ENCODE peak calls at places on chromosomes 4 and X, in seven cellular contexts. A, F, C, R, L, I and Z are unnamed samples.
A peak's percentile ranks its signal among the peaks of the same experiment; 100 is the strongest.

GRCh38 chr4:138669479-138670165 is 346.0 kb upstream of the NOCT start:
- DNase-seq in A (no peak), F (peak; percentile 75), C (no peak), R (no peak), L (no peak), I (no peak), Z (no peak)

GRCh38 chrX:34521563-34521962 is 135.5 kb downstream of the TMEM47 start:
- DNase-seq in A (no peak), F (peak; percentile 38), C (no peak), R (no peak), L (no peak), I (no peak), Z (peak; percentile 6)

GRCh38 chr4:128604840-128605239 is 204.7 kb upstream of the JADE1 start:
- DNase-seq in A (no peak), F (peak; percentile 96), C (no peak), R (no peak), L (no peak), I (no peak), Z (no peak)

GRCh38 chr4:83387922-83388676 is 53.5 kb upstream of the HPSE start:
- DNase-seq in A (no peak), F (no peak), C (peak; percentile 20), R (no peak), L (no peak), I (no peak), Z (no peak)

GRCh38 chr4:76698141-76698540 is 199.8 kb downstream of the SOWAHB start:
- DNase-seq in A (no peak), F (no peak), C (no peak), R (no peak), L (no peak), I (no peak), Z (no peak)

GRCh38 chrX:45697591-45697990 is 496.9 kb upstream of the DIPK2B start:
- DNase-seq in A (no peak), F (peak; percentile 75), C (no peak), R (no peak), L (no peak), I (no peak), Z (no peak)

GRCh38 chrX:116499780-116500179 is 37.0 kb upstream of the CT83 start:
- DNase-seq in A (no peak), F (peak; percentile 85), C (no peak), R (no peak), L (no peak), I (no peak), Z (peak; percentile 6)

GRCh38 chrX:30373479-30373878 is 64.3 kb upstream of the NR0B1 start:
- DNase-seq in A (no peak), F (no peak), C (no peak), R (no peak), L (no peak), I (no peak), Z (no peak)

GRCh38 chrX:87409113-87409841 is 108.3 kb upstream of the KLHL4 start:
- DNase-seq in A (no peak), F (peak; percentile 45), C (peak; percentile 94), R (peak; percentile 82), L (peak; percentile 69), I (peak; percentile 24), Z (peak; percentile 91)

GRCh38 chr4:60744767-60745166 is 455.4 kb upstream of the ADGRL3 start:
- DNase-seq in A (no peak), F (peak; percentile 13), C (no peak), R (no peak), L (no peak), I (no peak), Z (no peak)

GRCh38 chr4:93659629-93660028 is 168.9 kb upstream of the ATOH1 start:
- DNase-seq in A (no peak), F (peak; percentile 14), C (no peak), R (no peak), L (no peak), I (no peak), Z (no peak)

GRCh38 chrX:13212191-13212651 is 107.6 kb downstream of the ATXN3L start:
- DNase-seq in A (no peak), F (no peak), C (no peak), R (no peak), L (no peak), I (no peak), Z (no peak)

GRCh38 chrX:24482823-24483410 is 17.8 kb downstream of the PDK3 start:
- DNase-seq in A (no peak), F (no peak), C (no peak), R (no peak), L (no peak), I (no peak), Z (peak; percentile 50)

GRCh38 chr4:125225806-125226205 is 88.9 kb upstream of the FAT4 start:
- DNase-seq in A (no peak), F (no peak), C (no peak), R (no peak), L (no peak), I (no peak), Z (no peak)

DNA sequence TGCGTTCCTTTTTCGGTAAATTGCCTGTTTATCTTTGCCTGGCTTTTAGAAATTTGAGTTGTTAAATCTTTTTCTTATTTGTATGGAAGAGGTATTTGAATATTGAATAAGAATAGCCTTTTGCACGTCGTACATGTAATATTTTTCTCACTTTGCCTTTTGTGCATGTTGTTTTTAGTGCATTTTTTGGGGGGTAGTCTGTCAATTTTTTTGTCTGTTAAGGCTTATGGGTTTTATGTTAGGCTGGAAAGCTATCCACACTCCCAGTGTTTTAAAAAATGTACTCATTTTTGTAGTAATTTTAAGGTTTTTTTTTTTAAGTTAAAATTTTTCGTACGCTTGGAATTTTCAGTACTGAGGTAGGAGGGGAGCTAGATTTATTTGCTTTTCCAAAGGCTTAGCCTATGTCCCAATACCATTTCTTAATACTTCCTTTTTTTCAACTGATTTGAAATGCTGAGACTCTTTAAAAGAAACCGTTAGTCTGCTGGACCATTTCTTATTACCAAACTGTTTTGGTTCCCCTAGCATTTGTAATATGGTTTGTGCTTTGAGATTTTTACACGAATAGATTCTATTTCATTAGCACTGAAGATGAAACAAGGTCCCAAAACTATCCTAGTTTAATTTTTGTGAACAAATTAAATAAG is 1.3 kb downstream of the HERC5 start:
- DNase-seq in A (no peak), F (no peak), C (no peak), R (no peak), L (no peak), I (no peak), Z (no peak)
- H3K4me3 ChIP-seq in A (peak overlapping the region; percentile 84), F (no peak overlapping the region), C (peak overlapping the region; percentile 73), R (peak overlapping the region; percentile 10), L (peak overlapping the region; percentile 74), I (peak overlapping the region; percentile 77), Z (no peak overlapping the region)

GRCh38 chrX:134406230-134406794 is 53.7 kb upstream of the HPRT1 start:
- DNase-seq in A (no peak), F (no peak), C (no peak), R (peak; percentile 14), L (no peak), I (no peak), Z (no peak)

DNA sequence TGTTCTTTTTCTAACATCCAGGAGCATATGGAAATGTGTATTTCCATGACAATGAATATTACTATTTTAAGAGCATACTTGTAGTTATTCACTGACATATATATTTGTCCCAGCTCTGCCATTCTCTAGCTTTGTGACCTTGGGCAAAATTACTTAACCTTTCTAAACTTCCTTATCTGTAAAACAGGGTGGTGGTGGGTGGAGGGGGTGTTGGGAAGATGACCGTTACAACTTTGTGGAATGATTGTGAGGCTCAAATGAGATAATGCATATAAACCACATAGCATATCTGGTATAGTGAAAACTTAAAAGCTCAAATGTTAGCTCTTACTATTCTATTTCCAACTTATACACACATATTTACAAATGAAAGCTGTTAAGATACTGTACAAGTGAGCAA is 53.0 kb upstream of the HPRT1 start:
- DNase-seq in A (no peak), F (no peak), C (no peak), R (no peak), L (no peak), I (no peak), Z (no peak)
- TF ChIP-seq CTCF in A (no peak), F (no peak), C (no peak), R (no peak), L (no peak), I (no peak), Z (no peak)

GRCh38 chr4:165302658-165303057 is 24.8 kb upstream of the MSMO1 start:
- DNase-seq in A (no peak), F (no peak), C (no peak), R (no peak), L (no peak), I (no peak), Z (no peak)

GRCh38 chr4:165299399-165300060 is 27.9 kb upstream of the MSMO1 start:
- DNase-seq in A (no peak), F (no peak), C (no peak), R (no peak), L (no peak), I (no peak), Z (no peak)

GRCh38 chr4:165297626-165298025 is 29.8 kb upstream of the MSMO1 start:
- DNase-seq in A (no peak), F (no peak), C (no peak), R (no peak), L (no peak), I (no peak), Z (no peak)

DNA sequence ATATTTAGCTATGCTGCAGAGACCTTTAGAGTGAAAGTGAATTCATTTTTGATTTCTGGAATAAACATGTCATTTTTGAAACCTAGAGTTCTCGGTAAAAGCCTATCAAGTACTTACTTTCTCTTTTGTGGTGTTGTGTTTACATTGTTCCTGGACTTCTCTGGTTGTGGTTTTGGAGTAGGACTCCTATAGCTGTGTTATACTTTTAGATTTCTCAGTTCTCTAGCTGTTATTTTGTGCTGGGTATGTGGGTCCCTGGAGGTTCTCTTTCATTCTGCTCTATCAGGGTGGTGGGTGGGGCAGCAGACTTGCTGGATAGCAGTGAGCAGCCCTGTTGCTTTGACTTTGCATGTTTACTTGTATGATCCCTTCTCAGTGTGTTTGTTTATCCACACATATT is 25.6 kb upstream of the MSMO1 start:
- DNase-seq in A (no peak), F (no peak), C (no peak), R (no peak), L (no peak), I (no peak), Z (no peak)
- H3K4me3 ChIP-seq in A (no peak overlapping the region), F (no peak overlapping the region), C (no peak overlapping the region), R (no peak overlapping the region), L (peak overlapping the region; percentile 19), I (peak overlapping the region; percentile 25), Z (peak overlapping the region; percentile 9)

GRCh38 chr4:8381814-8382581 is 58.5 kb downstream of the ACOX3 start:
- DNase-seq in A (no peak), F (no peak), C (no peak), R (no peak), L (no peak), I (no peak), Z (no peak)
- TF ChIP-seq CTCF in A (no peak), F (no peak), C (no peak), R (no peak), L (no peak), I (no peak), Z (no peak)

GRCh38 chr4:185773419-185773818 is 38.6 kb downstream of the SORBS2 start:
- DNase-seq in A (peak; percentile 66), F (no peak), C (peak; percentile 83), R (peak; percentile 59), L (peak; percentile 71), I (peak; percentile 51), Z (no peak)
- H3K4me3 ChIP-seq in A (peak overlapping the region; percentile 31), F (no peak overlapping the region), C (no peak overlapping the region), R (peak overlapping the region; percentile 20), L (peak overlapping the region; percentile 37), I (peak overlapping the region; percentile 43), Z (peak overlapping the region; percentile 45)

GRCh38 chr4:86362510-86362909 is 2.7 kb upstream of the MAPK10 start:
- DNase-seq in A (no peak), F (no peak), C (no peak), R (no peak), L (no peak), I (no peak), Z (no peak)
- TF ChIP-seq CTCF in A (no peak), F (no peak), C (no peak), R (no peak), L (no peak), I (no peak), Z (no peak)

GRCh38 chr4:100985576-100985975 is 361.8 kb downstream of the PPP3CA start:
- DNase-seq in A (no peak), F (peak; percentile 8), C (no peak), R (no peak), L (no peak), I (no peak), Z (no peak)
- H3K4me3 ChIP-seq in A (no peak overlapping the region), F (no peak overlapping the region), C (no peak overlapping the region), R (no peak overlapping the region), L (no peak overlapping the region), I (no peak overlapping the region), Z (no peak overlapping the region)